ENCODE peak calls at places on chromosomes 13 and 19, in five cellular contexts. Q, Z, A, R and N are unnamed samples.

GRCh38 chr19:13215572-13216380 is 65.6 kb downstream of the IER2 start:
- DNase-seq in Z (no peak), R (no peak), Q (no peak), A (no peak), N (no peak)

GRCh38 chr19:19514215-19514633 is 1.1 kb downstream of the TSSK6 start:
- DNase-seq in Q (no peak), A (peak; percentile 76), R (peak; percentile 36), Z (no peak), N (no peak)

GRCh38 chr19:44720945-44721344 is 22.0 kb downstream of the CEACAM16 start:
- DNase-seq in A (no peak), Z (no peak), Q (no peak), R (no peak), N (no peak)

GRCh38 chr13:64793592-64793991 is 2436.5 kb downstream of the PCDH9 start:
- DNase-seq in R (no peak), A (no peak), Q (no peak), Z (no peak), N (no peak)

GRCh38 chr19:14545716-14546082 is 16.3 kb downstream of the TECR start:
- DNase-seq in Z (no peak), Q (no peak), R (no peak), A (no peak), N (no peak)

GRCh38 chr13:35979378-35979911 is 151.7 kb downstream of the DCLK1 start:
- DNase-seq in Q (no peak), R (peak; percentile 28), A (peak; percentile 29), Z (peak; percentile 94), N (peak; percentile 64)

GRCh38 chr13:98779695-98780094 is 27.2 kb upstream of the SLC15A1 start:
- DNase-seq in Q (no peak), Z (no peak), R (no peak), A (no peak), N (no peak)

GRCh38 chr13:33375421-33375820 is 89.9 kb upstream of the STARD13 start:
- DNase-seq in A (no peak), Q (no peak), R (no peak), Z (no peak), N (no peak)

GRCh38 chr13:99434258-99434788 is 66.9 kb upstream of the TM9SF2 start:
- DNase-seq in A (no peak), Q (peak; percentile 68), Z (no peak), R (no peak), N (no peak)

GRCh38 chr13:80235131-80235530 is 105.8 kb downstream of the SPRY2 start:
- DNase-seq in R (no peak), Z (no peak), Q (no peak), A (no peak), N (no peak)

GRCh38 chr13:38520041-38520440 is 166.8 kb upstream of the FREM2 start:
- DNase-seq in Z (no peak), Q (no peak), R (no peak), A (no peak), N (no peak)

GRCh38 chr13:40476175-40476958 is 190.1 kb downstream of the FOXO1 start:
- DNase-seq in Q (no peak), R (no peak), Z (peak; percentile 39), A (no peak), N (no peak)

GRCh38 chr13:91142572-91142971 is 204.9 kb upstream of the MIR17HG start:
- DNase-seq in Z (no peak), R (no peak), A (no peak), Q (no peak), N (no peak)

GRCh38 chr13:113001251-113002140 is 32.5 kb downstream of the MCF2L start:
- DNase-seq in R (peak; percentile 63), A (peak; percentile 85), Z (no peak), Q (no peak), N (no peak)

GRCh38 chr13:113004126-113004525 is 35.1 kb downstream of the MCF2L start:
- DNase-seq in A (no peak), R (no peak), Z (no peak), Q (no peak), N (no peak)

GRCh38 chr13:113000575-113000974 is 31.6 kb downstream of the MCF2L start:
- DNase-seq in Z (no peak), A (no peak), Q (no peak), R (no peak), N (no peak)

GRCh38 chr13:113002891-113003290 is 33.9 kb downstream of the MCF2L start:
- DNase-seq in R (no peak), Z (no peak), Q (no peak), A (no peak), N (no peak)

GRCh38 chr13:113002206-113002821 is 33.3 kb downstream of the MCF2L start:
- DNase-seq in A (peak; percentile 40), Z (no peak), R (no peak), Q (peak; percentile 35), N (no peak)
- TF ChIP-seq CTCF in A (peak; percentile 21), Z (no peak), R (peak; percentile 22), Q (peak; percentile 38), N (peak; percentile 42)

GRCh38 chr19:49453013-49453756 is at the start of gene ALDH16A1:
- DNase-seq in A (peak; percentile 97), Z (peak; percentile 99), R (peak; percentile 98), Q (peak; percentile 93), N (peak; percentile 98)
- TF ChIP-seq POLR2A in A (no peak), Z (peak; percentile 74), R (peak; percentile 73), Q (peak; percentile 99), N (peak; percentile 83)

DNA sequence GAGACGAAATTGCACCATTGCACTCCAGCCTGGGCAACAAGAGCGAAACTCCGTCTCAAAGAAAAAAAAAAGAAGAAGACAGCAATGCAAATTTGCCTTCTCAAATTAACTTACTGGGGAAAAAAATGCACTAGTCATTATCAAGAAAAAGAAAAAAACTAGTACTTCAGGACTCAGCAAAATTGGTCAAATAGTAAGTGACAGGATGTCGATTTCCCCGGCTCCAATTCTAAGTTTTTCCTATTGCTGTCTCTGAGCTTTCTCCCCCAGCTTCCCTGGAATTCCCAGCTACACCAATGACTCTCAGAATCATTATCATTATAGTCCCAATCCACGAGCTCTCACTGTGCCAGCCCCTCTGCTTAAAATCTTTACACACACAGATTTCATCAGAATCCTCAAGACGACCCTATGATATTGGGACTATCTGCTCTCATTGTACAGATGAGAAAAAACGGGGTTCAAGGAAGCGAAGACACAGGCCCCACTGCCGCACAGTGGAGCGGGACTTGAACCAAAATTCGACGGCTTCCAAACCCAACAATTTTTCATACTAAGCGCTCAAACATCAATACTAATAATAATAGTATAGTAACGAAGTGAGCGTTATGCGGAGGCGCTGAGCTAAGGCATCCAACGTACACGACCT is 597 bp downstream of the C19orf47 start:
- DNase-seq in A (no peak), Q (no peak), Z (no peak), R (no peak), N (no peak)
- TF ChIP-seq CTCF in A (no peak), Q (no peak), Z (no peak), R (no peak), N (no peak)

DNA sequence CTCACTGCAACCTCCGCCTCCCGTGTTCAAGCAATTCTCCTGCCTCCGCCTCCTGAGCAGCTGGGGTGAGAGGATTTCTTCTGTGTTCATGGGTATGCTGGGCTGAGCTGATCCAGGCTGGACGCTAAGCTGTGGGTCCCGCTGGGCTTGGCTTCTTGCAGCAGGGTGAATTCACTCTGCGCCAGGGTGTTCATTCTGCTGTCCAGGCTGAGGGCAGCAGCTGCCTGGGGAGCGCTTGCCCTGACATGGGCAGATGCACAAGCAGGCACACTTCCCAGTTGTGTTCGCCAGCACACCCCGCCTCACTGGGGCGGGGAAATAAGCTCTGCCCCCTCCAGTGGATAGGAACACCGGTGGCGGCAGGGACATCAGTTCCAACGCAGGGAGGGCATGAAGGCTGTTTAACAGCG is 7.3 kb upstream of the INAFM1 start:
- DNase-seq in R (no peak), A (no peak), Q (no peak), Z (no peak), N (no peak)
- TF ChIP-seq POLR2A in R (no peak), A (no peak), Q (no peak), Z (no peak), N (no peak)

GRCh38 chr19:48900477-48901452 is 653 bp downstream of the NUCB1 start:
- DNase-seq in Q (peak; percentile 61), R (no peak), A (no peak), Z (peak; percentile 89), N (no peak)
- TF ChIP-seq CTCF in Q (no peak), R (no peak), A (no peak), Z (no peak), N (no peak)